ENCODE peak calls at places on chromosomes 3 and 15, in five cellular contexts. U is PC-3; Z is thoracic aorta; E is brain microvascular endothelial cell; T is CD8-positive, alpha-beta T cell. H is an unnamed sample.

GRCh38 chr3:143826296-143826695 is 22.0 kb downstream of the SLC9A9 start:
- DNase-seq in T (no peak), U (no peak), E (no peak), Z (no peak), H (peak; percentile 38)

GRCh38 chr3:194556086-194557056 is 69.6 kb upstream of the ATP13A3 start:
- DNase-seq in E (no peak), T (no peak), Z (no peak), U (peak; percentile 17), H (peak; percentile 42)

GRCh38 chr3:53493997-53494791 is at the start of gene CACNA1D:
- DNase-seq in U (no peak), Z (no peak), T (no peak), E (no peak), H (no peak)

GRCh38 chr3:132803889-132804288 is 81.7 kb upstream of the NPHP3 start:
- DNase-seq in E (peak; percentile 1), U (no peak), Z (no peak), T (no peak), H (no peak)

GRCh38 chr3:124119056-124119721 is 127.3 kb upstream of the ROPN1 start:
- DNase-seq in T (no peak), E (peak; percentile 43), Z (no peak), U (peak; percentile 97), H (peak; percentile 10)

GRCh38 chr15:87129916-87130315 is 1050.2 kb downstream of the AGBL1 start:
- DNase-seq in T (no peak), E (no peak), U (peak; percentile 65), Z (no peak), H (peak; percentile 5)

GRCh38 chr3:195754906-195755305 is 34.1 kb downstream of the MUC20 start:
- DNase-seq in E (no peak), U (no peak), Z (no peak), T (no peak), H (no peak)

GRCh38 chr3:185998136-185998535 is 60.3 kb upstream of the TRA2B start:
- DNase-seq in Z (no peak), T (no peak), E (no peak), U (no peak), H (no peak)

GRCh38 chr3:52286777-52287110 is 884 bp upstream of the GLYCTK start:
- DNase-seq in U (no peak), Z (no peak), E (no peak), T (no peak), H (peak; percentile 66)

GRCh38 chr15:69075467-69075866 is 61.0 kb downstream of the NOX5 start:
- DNase-seq in E (no peak), T (no peak), Z (no peak), U (no peak), H (peak; percentile 22)

GRCh38 chr15:78083186-78083585 is 5.7 kb upstream of the TBC1D2B start:
- DNase-seq in Z (no peak), U (no peak), E (no peak), T (no peak), H (no peak)

GRCh38 chr15:42373274-42373673 is 14.0 kb downstream of the CAPN3 start:
- DNase-seq in Z (no peak), U (no peak), T (no peak), E (no peak), H (no peak)

GRCh38 chr3:126110431-126111125 is 26.7 kb upstream of the SLC41A3 start:
- DNase-seq in U (no peak), Z (no peak), T (no peak), E (no peak), H (no peak)

GRCh38 chr3:196650740-196651311 is 11.3 kb downstream of the NRROS start:
- DNase-seq in E (peak; percentile 97), U (peak; percentile 92), Z (no peak), T (no peak), H (peak; percentile 98)

DNA sequence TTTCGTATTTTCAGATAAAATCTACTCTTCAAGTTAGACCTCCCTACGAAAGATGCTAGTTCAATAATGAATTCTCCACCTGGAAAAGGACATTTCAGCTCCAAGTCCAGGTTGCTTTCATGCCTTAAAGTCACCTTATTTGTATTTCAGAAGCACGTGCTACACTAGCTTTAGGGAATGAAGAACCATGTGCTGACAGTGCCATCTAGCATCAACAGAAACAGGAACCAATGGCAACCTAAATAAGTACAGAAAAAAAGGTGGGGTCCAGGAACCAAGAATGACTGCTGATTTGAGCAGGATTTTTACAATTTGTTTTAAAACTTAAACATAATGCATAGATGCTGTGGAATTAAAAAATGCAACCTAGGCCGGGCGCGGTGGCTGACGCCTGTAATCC is 77.6 kb upstream of the SNRPN start:
- DNase-seq in E (no peak), T (no peak), U (peak; percentile 35), Z (no peak), H (no peak)
- TF ChIP-seq CTCF in E (no peak), T (no peak), U (peak; percentile 11), Z (no peak), H (no peak)

GRCh38 chr3:46925585-46925934 is 48.0 kb downstream of the PTH1R start:
- DNase-seq in Z (no peak), E (no peak), T (no peak), U (no peak), H (no peak)

GRCh38 chr3:46926039-46926438 is 48.5 kb downstream of the PTH1R start:
- DNase-seq in T (no peak), E (peak; percentile 62), U (no peak), Z (no peak), H (peak; percentile 88)

GRCh38 chr3:46926871-46927717 is 49.5 kb downstream of the CCDC12 start:
- DNase-seq in T (peak; percentile 25), Z (no peak), E (no peak), U (no peak), H (no peak)

GRCh38 chr3:46927718-46928073 is 48.8 kb downstream of the CCDC12 start:
- DNase-seq in E (no peak), Z (no peak), T (no peak), U (no peak), H (no peak)

DNA sequence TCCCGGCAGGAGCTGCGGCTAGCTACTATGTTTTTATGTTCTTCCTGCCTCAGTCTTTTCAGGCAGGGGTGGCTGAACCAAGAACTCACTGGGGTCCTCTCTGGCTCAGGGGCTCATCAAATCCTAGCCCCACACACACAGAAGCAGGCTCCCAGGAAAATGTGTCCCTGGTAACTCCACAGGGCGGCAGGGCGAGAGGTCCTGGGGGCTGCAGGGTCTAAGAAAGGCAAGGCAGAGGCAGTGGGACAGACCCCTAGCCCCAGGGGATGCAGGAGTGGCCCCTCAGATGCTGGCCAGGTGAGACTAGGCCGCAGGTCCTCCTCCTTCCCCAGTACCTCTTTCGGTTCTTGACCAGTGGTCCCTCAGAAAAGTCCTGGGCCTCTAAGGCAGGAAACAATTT is 48.9 kb downstream of the PTH1R start:
- DNase-seq in E (no peak), U (no peak), Z (no peak), T (no peak), H (no peak)
- H3K4me3 ChIP-seq in E (no peak overlapping the region), U (no peak overlapping the region), Z (no peak overlapping the region), T (no peak overlapping the region), H (no peak overlapping the region)

DNA sequence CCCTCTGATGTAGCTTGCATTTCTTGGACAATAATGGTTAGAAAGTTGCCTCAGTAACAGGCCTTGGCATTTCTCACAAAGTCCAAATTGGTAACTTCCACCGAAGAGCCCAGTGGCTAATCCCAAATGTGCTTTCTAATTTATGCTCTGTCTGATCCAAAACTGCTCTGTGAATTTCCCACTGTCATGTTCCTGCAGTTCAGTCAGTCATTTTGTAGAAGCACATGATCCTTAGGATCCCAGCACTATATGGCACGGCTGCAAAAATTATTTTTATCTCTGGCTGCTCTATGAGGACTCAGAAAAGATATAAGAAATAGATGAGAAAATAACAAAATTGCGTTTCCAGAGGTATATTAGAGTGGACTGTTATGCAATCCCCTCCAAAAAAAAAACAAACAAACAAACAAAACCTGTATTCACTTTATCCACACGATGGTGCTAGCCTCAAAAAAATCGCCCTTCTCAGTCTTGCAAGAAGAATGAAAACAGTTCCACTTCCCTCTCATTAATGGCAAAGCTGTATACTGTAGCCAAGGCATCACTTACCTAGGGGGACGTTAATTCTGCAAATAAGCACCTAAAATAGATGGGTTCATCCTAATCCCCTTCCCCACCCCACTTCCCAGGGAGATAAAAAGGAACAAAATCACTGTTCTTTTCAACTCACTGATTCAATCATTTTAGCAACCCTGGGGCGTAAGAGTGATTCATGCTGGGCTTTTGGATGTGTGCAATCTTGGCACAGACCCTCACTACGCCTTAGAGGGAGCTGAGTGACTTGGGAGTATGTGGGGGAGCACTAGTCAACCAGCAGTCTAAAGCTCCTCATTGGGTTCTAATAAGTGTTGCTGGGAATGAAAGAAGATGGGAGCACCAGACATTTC is 61.3 kb downstream of the TMCO5A start:
- DNase-seq in T (no peak), Z (no peak), U (peak; percentile 73), E (peak; percentile 60), H (peak; percentile 88)
- TF ChIP-seq CTCF in T (no peak), Z (peak; percentile 50), U (peak; percentile 92), E (peak; percentile 59), H (peak; percentile 66)

DNA sequence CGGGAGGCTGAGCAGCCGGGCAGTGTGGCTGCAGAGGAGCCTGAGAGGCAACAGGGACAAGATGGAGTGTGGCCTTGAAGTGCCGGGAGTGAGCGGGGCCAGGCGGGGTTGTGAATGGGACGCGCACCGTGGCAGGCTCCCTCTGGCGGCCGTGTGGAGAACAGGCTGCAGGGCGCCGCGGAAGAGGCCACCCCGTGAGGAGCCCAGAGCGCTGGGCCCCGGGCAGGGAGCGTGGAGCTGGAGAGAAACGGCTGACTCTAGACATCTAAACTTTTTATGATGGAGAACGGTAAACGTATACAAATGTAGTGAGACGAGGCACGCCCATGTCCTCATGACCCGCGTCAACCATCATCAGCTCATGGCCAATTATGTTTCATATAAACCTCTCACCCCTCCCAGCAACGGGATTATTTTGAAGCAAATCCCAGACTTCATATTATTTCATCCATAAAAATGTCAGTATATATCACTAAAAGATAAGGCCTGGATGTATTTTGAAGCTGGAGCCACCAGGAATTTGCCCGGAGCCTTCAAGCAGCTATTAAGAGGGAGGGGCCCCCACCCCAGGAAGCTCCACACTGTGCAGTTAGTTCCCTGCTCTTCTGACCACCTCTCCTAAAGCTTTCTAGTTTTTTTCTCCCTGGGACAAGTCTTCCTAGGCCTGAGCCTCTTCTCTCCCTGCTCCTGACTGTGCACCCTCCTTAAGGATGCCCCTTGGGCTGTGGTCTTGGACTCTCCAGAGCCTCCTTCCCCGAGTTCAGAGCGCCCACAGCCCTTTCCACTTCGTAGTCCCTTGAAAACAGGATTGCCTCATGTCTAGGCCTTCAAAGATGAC is 149.4 kb downstream of the SMAD6 start:
- DNase-seq in Z (peak; percentile 53), E (peak; percentile 68), T (peak; percentile 73), U (peak; percentile 72), H (peak; percentile 85)
- H3K4me3 ChIP-seq in Z (peak overlapping the region; percentile 32), E (no peak overlapping the region), T (no peak overlapping the region), U (no peak overlapping the region), H (no peak overlapping the region)

GRCh38 chr3:14857506-14857905 is 38.7 kb downstream of the FGD5 start:
- DNase-seq in Z (no peak), T (no peak), E (no peak), U (no peak), H (no peak)
- TF ChIP-seq CTCF in Z (no peak), T (no peak), E (no peak), U (peak; percentile 21), H (peak; percentile 8)

GRCh38 chr15:35286721-35287120 is 201.6 kb upstream of the NANOGP8 start:
- DNase-seq in Z (no peak), T (no peak), E (no peak), U (no peak), H (no peak)

GRCh38 chr15:35288580-35288979 is 203.5 kb upstream of the NANOGP8 start:
- DNase-seq in T (no peak), Z (no peak), E (no peak), U (no peak), H (no peak)

GRCh38 chr15:35290301-35290721 is 205.2 kb upstream of the NANOGP8 start:
- DNase-seq in T (no peak), Z (no peak), U (no peak), E (no peak), H (no peak)

GRCh38 chr15:35293353-35294130 is 208.4 kb upstream of the NANOGP8 start:
- DNase-seq in E (peak; percentile 54), Z (no peak), T (no peak), U (peak; percentile 89), H (peak; percentile 81)

GRCh38 chr15:35289029-35289617 is 204.0 kb upstream of the NANOGP8 start:
- DNase-seq in Z (no peak), U (peak; percentile 74), E (peak; percentile 54), T (no peak), H (peak; percentile 89)
- H3K4me3 ChIP-seq in Z (no peak overlapping the region), U (no peak overlapping the region), E (no peak overlapping the region), T (no peak overlapping the region), H (no peak overlapping the region)